ENCODE peak calls at places on chromosomes 16 and 17, in ten cellular contexts. B is occipital lobe; J is activated CD8-positive, alpha-beta T cell treated with anti-CD3 and anti-CD28 coated beads, Interleukin-2, amount 10 ng/mL, durations not matched to agents 7 days and 5 days; F is Calu3; A is NCI-H1092; Y is fibroblast of the aortic adventitia; T is stimulated activated CD4-positive, alpha-beta T cell treated with anti-CD3 and anti-CD28 coated beads, Interleukin-1b, Interleukin-23, amount 100 ng/mL, for 24 hours; K is C1 segment of cervical spinal cord; R is IMR-90; Q is activated T-cell treated with anti-CD3 and anti-CD28 coated beads for 1 hour. N is an unnamed sample.

GRCh38 chr16:83913234-83913633 is 14.3 kb downstream of the MLYCD start:
- DNase-seq in B (no peak), J (no peak), F (no peak), A (no peak), Y (no peak), T (no peak), K (no peak), R (no peak), Q (no peak), N (no peak)

GRCh38 chr16:88633684-88634140 is 4.7 kb upstream of the IL17C start:
- DNase-seq in B (no peak), J (peak), F (peak), A (no peak), Y (peak), T (peak), K (no peak), R (peak), Q (no peak), N (no peak)

GRCh38 chr16:84281077-84281476 is 13.6 kb upstream of the WFDC1 start:
- DNase-seq in B (no peak), J (no peak), F (peak), A (no peak), Y (peak), T (no peak), K (no peak), R (peak), Q (no peak), N (no peak)

GRCh38 chr17:73595068-73595865 is 49.0 kb downstream of the SDK2 start:
- DNase-seq in B (no peak), J (peak), F (peak), A (no peak), Y (no peak), T (no peak), K (no peak), R (no peak), Q (no peak), N (no peak)

GRCh38 chr16:71358464-71359031 is at the start of gene CALB2:
- DNase-seq in B (peak), J (peak), F (peak), A (peak), Y (peak), T (peak), K (peak), R (peak), Q (peak), N (peak)

GRCh38 chr17:57578608-57578990 is 166.5 kb downstream of the CCDC182 start:
- DNase-seq in B (no peak), J (no peak), F (no peak), A (peak), Y (peak), T (no peak), K (no peak), R (peak), Q (no peak), N (peak)

GRCh38 chr16:3458852-3459361 is 15.4 kb downstream of the NAA60 start:
- DNase-seq in B (no peak), J (peak), F (peak), A (no peak), Y (peak), T (no peak), K (no peak), R (peak), Q (no peak), N (peak)

GRCh38 chr17:50841277-50841948 is 6.0 kb downstream of the WFIKKN2 start:
- DNase-seq in B (no peak), J (no peak), F (no peak), A (no peak), Y (no peak), T (no peak), K (no peak), R (no peak), Q (no peak), N (no peak)

GRCh38 chr17:81241648-81242420 is 2.7 kb downstream of the NDUFAF8 start:
- DNase-seq in B (peak), J (peak), F (peak), A (no peak), Y (peak), T (peak), K (no peak), R (peak), Q (peak), N (peak)

GRCh38 chr16:67236551-67237395 is 9.8 kb downstream of the TMEM208 start:
- DNase-seq in B (no peak), J (peak), F (peak), A (no peak), Y (peak), T (peak), K (no peak), R (peak), Q (peak), N (no peak)

GRCh38 chr17:81921996-81922565 is 4.1 kb upstream of the SIRT7 start:
- DNase-seq in B (no peak), J (no peak), F (no peak), A (no peak), Y (no peak), T (no peak), K (no peak), R (no peak), Q (no peak), N (no peak)

GRCh38 chr16:11637320-11637719 is 30.9 kb upstream of the SNN start:
- DNase-seq in B (no peak), J (no peak), F (no peak), A (no peak), Y (no peak), T (no peak), K (no peak), R (no peak), Q (no peak), N (no peak)

GRCh38 chr16:3549906-3550305 is 27.3 kb downstream of the NLRC3 start:
- DNase-seq in B (no peak), J (no peak), F (no peak), A (no peak), Y (no peak), T (no peak), K (no peak), R (no peak), Q (no peak), N (no peak)

GRCh38 chr17:47684025-47684424 is 9.9 kb upstream of the TBKBP1 start:
- DNase-seq in B (no peak), J (no peak), F (no peak), A (no peak), Y (no peak), T (no peak), K (no peak), R (no peak), Q (no peak), N (no peak)

GRCh38 chr17:40648326-40648968 is 829 bp upstream of the SMARCE1 start:
- DNase-seq in B (no peak), J (no peak), F (no peak), A (no peak), Y (peak), T (no peak), K (no peak), R (peak), Q (no peak), N (peak)

GRCh38 chr17:83180264-83180995 is 101.0 kb downstream of the METRNL start:
- DNase-seq in B (no peak), J (peak), F (no peak), A (no peak), Y (no peak), T (no peak), K (no peak), R (no peak), Q (no peak), N (peak)

GRCh38 chr16:15748654-15749053 is 98.6 kb downstream of the NDE1 start:
- DNase-seq in B (no peak), J (no peak), F (no peak), A (no peak), Y (no peak), T (no peak), K (no peak), R (no peak), Q (no peak), N (no peak)

GRCh38 chr17:10149573-10150399 is 48.6 kb downstream of the GAS7 start:
- DNase-seq in B (no peak), J (peak), F (peak), A (no peak), Y (peak), T (no peak), K (no peak), R (peak), Q (no peak), N (no peak)

GRCh38 chr16:85168732-85169256 is 56.5 kb upstream of the CIBAR2 start:
- DNase-seq in B (no peak), J (no peak), F (no peak), A (no peak), Y (peak), T (no peak), K (no peak), R (peak), Q (no peak), N (no peak)

GRCh38 chr16:85704900-85705846 is 16.4 kb upstream of the GINS2 start:
- DNase-seq in B (no peak), J (no peak), F (no peak), A (no peak), Y (no peak), T (no peak), K (no peak), R (no peak), Q (no peak), N (no peak)

GRCh38 chr16:85286970-85287814 is 174.9 kb upstream of the CIBAR2 start:
- DNase-seq in B (peak), J (no peak), F (no peak), A (peak), Y (no peak), T (no peak), K (peak), R (peak), Q (no peak), N (no peak)

GRCh38 chr17:59131131-59131530 is 23.9 kb downstream of the SKA2 start:
- DNase-seq in B (no peak), J (no peak), F (no peak), A (no peak), Y (peak), T (no peak), K (no peak), R (peak), Q (no peak), N (no peak)

GRCh38 chr16:14458576-14458975 is 171.5 kb downstream of the PARN start:
- DNase-seq in B (no peak), J (no peak), F (no peak), A (no peak), Y (no peak), T (no peak), K (no peak), R (no peak), Q (no peak), N (no peak)

GRCh38 chr16:67077871-67078270 is 31.9 kb upstream of the PHAF1 start:
- DNase-seq in B (no peak), J (no peak), F (no peak), A (no peak), Y (no peak), T (no peak), K (no peak), R (no peak), Q (no peak), N (no peak)

GRCh38 chr17:6457688-6458190 is 13.5 kb downstream of the PIMREG start:
- DNase-seq in B (no peak), J (no peak), F (peak), A (no peak), Y (no peak), T (no peak), K (no peak), R (no peak), Q (no peak), N (no peak)

GRCh38 chr17:80169107-80169506 is 723 bp upstream of the CARD14 start:
- DNase-seq in B (no peak), J (no peak), F (no peak), A (no peak), Y (no peak), T (no peak), K (no peak), R (no peak), Q (no peak), N (no peak)

GRCh38 chr17:64615025-64615677 is 47.0 kb downstream of the SMURF2 start:
- DNase-seq in B (no peak), J (no peak), F (no peak), A (no peak), Y (peak), T (no peak), K (no peak), R (peak), Q (no peak), N (no peak)

GRCh38 chr16:78310990-78311561 is 211.6 kb downstream of the WWOX start:
- DNase-seq in B (no peak), J (no peak), F (no peak), A (no peak), Y (no peak), T (no peak), K (no peak), R (peak), Q (no peak), N (peak)

GRCh38 chr16:15899538-15900100 is 11.2 kb upstream of the CEP20 start:
- DNase-seq in B (no peak), J (peak), F (peak), A (no peak), Y (peak), T (peak), K (no peak), R (peak), Q (no peak), N (peak)